ENCODE peak calls at places on chromosomes 6 and 20, in nine cellular contexts. W, J, F, M, C, A, B, Z and D are unnamed samples.

GRCh38 chr20:5788385-5788895 is 38.2 kb downstream of the SHLD1 start:
- DNase-seq in M (peak; percentile 85), F (peak; percentile 77), W (no peak), A (peak; percentile 83), C (peak; percentile 51), J (peak; percentile 96), B (peak; percentile 88), Z (peak; percentile 51), D (peak; percentile 86)

GRCh38 chr6:119445666-119446622 is 96.4 kb upstream of the MAN1A1 start:
- DNase-seq in A (peak; percentile 44), W (no peak), C (no peak), B (peak; percentile 65), J (no peak), Z (no peak), F (no peak), M (no peak), D (no peak)

GRCh38 chr20:39850821-39851330 is 838.2 kb downstream of the MAFB start:
- DNase-seq in W (no peak), A (peak; percentile 58), J (no peak), M (no peak), C (no peak), B (no peak), Z (no peak), F (no peak), D (no peak)

GRCh38 chr6:152952045-152952444 is 30.8 kb downstream of the FBXO5 start:
- DNase-seq in C (no peak), Z (no peak), M (no peak), F (no peak), A (peak; percentile 82), B (peak; percentile 34), J (no peak), W (no peak), D (no peak)

GRCh38 chr6:44009425-44010321 is 117.6 kb downstream of the MRPL14 start:
- DNase-seq in Z (no peak), B (peak; percentile 86), J (no peak), M (peak; percentile 28), A (peak; percentile 63), C (no peak), F (no peak), W (no peak), D (no peak)

GRCh38 chr6:25490018-25490865 is 161.8 kb upstream of the SCGN start:
- DNase-seq in F (peak; percentile 56), C (peak; percentile 21), J (peak; percentile 73), A (peak; percentile 69), Z (peak; percentile 34), W (peak; percentile 10), M (peak; percentile 88), B (peak; percentile 88), D (peak; percentile 79)

GRCh38 chr20:19738936-19739335 is 19.1 kb upstream of the RIN2 start:
- DNase-seq in B (no peak), A (peak; percentile 41), Z (no peak), W (no peak), M (no peak), C (no peak), J (no peak), F (no peak), D (no peak)

GRCh38 chr6:139983555-139984276 is 609.3 kb upstream of the CITED2 start:
- DNase-seq in W (no peak), F (no peak), M (no peak), C (no peak), J (no peak), A (peak; percentile 50), Z (no peak), B (no peak), D (no peak)

GRCh38 chr6:37547564-37548061 is 47.9 kb upstream of the CCDC167 start:
- DNase-seq in M (peak; percentile 81), F (no peak), Z (no peak), C (no peak), J (no peak), A (peak; percentile 76), B (peak; percentile 97), W (no peak), D (no peak)

GRCh38 chr6:108116781-108117426 is 42.4 kb upstream of the OSTM1 start:
- DNase-seq in W (no peak), B (no peak), J (no peak), A (no peak), M (no peak), Z (no peak), C (no peak), F (no peak), D (no peak)

GRCh38 chr6:121730616-121731015 is 295.2 kb downstream of the GJA1 start:
- DNase-seq in J (no peak), B (no peak), C (no peak), F (no peak), W (no peak), M (no peak), Z (no peak), A (no peak), D (no peak)

GRCh38 chr6:1609662-1610496 is at the start of gene FOXC1:
- DNase-seq in B (peak; percentile 94), C (no peak), A (peak; percentile 90), F (no peak), W (no peak), M (peak; percentile 52), Z (no peak), J (peak; percentile 86), D (peak; percentile 95)

GRCh38 chr6:35948725-35949124 is 27.8 kb upstream of the SRPK1 start:
- DNase-seq in F (no peak), Z (no peak), W (no peak), J (no peak), C (no peak), A (peak; percentile 23), B (peak; percentile 34), M (no peak), D (no peak)

GRCh38 chr6:106773956-106774629 is 144.7 kb downstream of the QRSL1 start:
- DNase-seq in C (no peak), F (no peak), B (no peak), Z (no peak), W (no peak), A (no peak), J (no peak), M (no peak), D (no peak)

GRCh38 chr6:137928286-137928685 is 61.2 kb downstream of the TNFAIP3 start:
- DNase-seq in J (no peak), W (no peak), C (no peak), F (no peak), M (no peak), Z (peak; percentile 14), A (no peak), B (no peak), D (no peak)

GRCh38 chr6:24251339-24251738 is 106.5 kb downstream of the DCDC2 start:
- DNase-seq in C (no peak), Z (no peak), W (no peak), A (no peak), M (no peak), B (no peak), J (no peak), F (no peak), D (no peak)

GRCh38 chr6:147560670-147561069 is 52.2 kb downstream of the SAMD5 start:
- DNase-seq in M (no peak), J (no peak), F (no peak), C (no peak), Z (no peak), A (no peak), B (no peak), W (no peak), D (no peak)

GRCh38 chr20:52150440-52151258 is 40.9 kb downstream of the ZFP64 start:
- DNase-seq in A (peak; percentile 58), M (peak; percentile 21), W (no peak), J (peak; percentile 31), B (peak; percentile 57), Z (no peak), C (no peak), F (no peak), D (no peak)

GRCh38 chr6:26233608-26234420 is 131.2 kb upstream of the BTN3A2 start:
- DNase-seq in B (peak; percentile 55), W (no peak), A (peak; percentile 75), J (no peak), C (peak; percentile 34), M (no peak), F (peak; percentile 64), Z (peak; percentile 49), D (no peak)

GRCh38 chr6:159169193-159169555 is at the start of gene FNDC1:
- DNase-seq in M (no peak), J (no peak), C (no peak), A (no peak), F (peak; percentile 42), W (no peak), B (no peak), Z (peak; percentile 61), D (no peak)

GRCh38 chr6:161557333-161558107 is 283.7 kb upstream of the AGPAT4 start:
- DNase-seq in B (no peak), C (no peak), A (no peak), F (no peak), Z (no peak), M (no peak), J (no peak), W (no peak), D (no peak)

GRCh38 chr6:113888996-113889635 is 32.0 kb downstream of the MARCKS start:
- DNase-seq in M (no peak), J (no peak), Z (no peak), B (no peak), W (no peak), A (no peak), C (no peak), F (no peak), D (no peak)